ENCODE peak calls at places on chromosome 16, in four cellular contexts. M is skeletal muscle cell, J is right lobe of liver, K is PC-9. S is an unnamed sample.

GRCh38 chr16:21194771-21195301 is 16.5 kb downstream of the ZP2 start:
- DNase-seq in M (no peak), J (no peak), K (no peak), S (peak)

GRCh38 chr16:3745751-3746355 is 28.5 kb upstream of the TRAP1 start:
- DNase-seq in M (no peak), J (no peak), K (no peak), S (peak)

GRCh38 chr16:56985288-56985961 is 3.9 kb upstream of the NLRC5 start:
- DNase-seq in M (peak), J (no peak), K (peak), S (peak)

GRCh38 chr16:11329080-11329491 is 16.2 kb upstream of the RMI2 start:
- DNase-seq in M (no peak), J (no peak), K (no peak), S (no peak)

GRCh38 chr16:58118801-58119508 is 10.2 kb downstream of the CFAP20 start:
- DNase-seq in M (no peak), J (no peak), K (no peak), S (no peak)

GRCh38 chr16:3651461-3652372 is 2.8 kb upstream of the DNASE1 start:
- DNase-seq in M (no peak), J (no peak), K (no peak), S (no peak)

GRCh38 chr16:59385953-59386352 is 651.8 kb upstream of the GOT2 start:
- DNase-seq in M (peak), J (no peak), K (no peak), S (peak)

GRCh38 chr16:11051430-11052079 is 107.2 kb downstream of the CLEC16A start:
- DNase-seq in M (no peak), J (no peak), K (no peak), S (no peak)

GRCh38 chr16:75948441-75948840 is 222.2 kb upstream of the CPHXL start:
- DNase-seq in M (no peak), J (no peak), K (no peak), S (no peak)

GRCh38 chr16:65489531-65490023 is 367.7 kb upstream of the CDH11 start:
- DNase-seq in M (no peak), J (no peak), K (no peak), S (no peak)

GRCh38 chr16:72956124-72957064 is 91.5 kb downstream of the ZFHX3 start:
- DNase-seq in M (no peak), J (peak), K (no peak), S (no peak)

GRCh38 chr16:62638324-62638911 is 602.2 kb upstream of the CDH8 start:
- DNase-seq in M (no peak), J (no peak), K (no peak), S (no peak)

GRCh38 chr16:22386976-22387375 is 12.6 kb upstream of the CDR2 start:
- DNase-seq in M (peak), J (no peak), K (peak), S (peak)

GRCh38 chr16:89020925-89021595 is 44.1 kb upstream of the CBFA2T3 start:
- DNase-seq in M (no peak), J (peak), K (no peak), S (no peak)

GRCh38 chr16:57384248-57385070 is 12.2 kb downstream of the CX3CL1 start:
- DNase-seq in M (no peak), J (no peak), K (no peak), S (no peak)

GRCh38 chr16:57976331-57976796 is 5.4 kb upstream of the CNGB1 start:
- DNase-seq in M (no peak), J (no peak), K (peak), S (peak)

GRCh38 chr16:52383071-52383470 is 163.9 kb downstream of the TOX3 start:
- DNase-seq in M (no peak), J (no peak), K (no peak), S (no peak)

GRCh38 chr16:48188449-48189102 is 32.8 kb upstream of the ABCC12 start:
- DNase-seq in M (no peak), J (no peak), K (no peak), S (no peak)

GRCh38 chr16:87924937-87925670 is 11.2 kb downstream of the CA5A start:
- DNase-seq in M (no peak), J (no peak), K (peak), S (no peak)

GRCh38 chr16:11609474-11610120 is 22.9 kb upstream of the LITAF start:
- DNase-seq in M (no peak), J (no peak), K (peak), S (no peak)

GRCh38 chr16:57883953-57884654 is 81.8 kb upstream of the KIFC3 start:
- DNase-seq in M (no peak), J (no peak), K (no peak), S (no peak)

GRCh38 chr16:58020628-58021521 is 4.7 kb upstream of the MMP15 start:
- DNase-seq in M (no peak), J (peak), K (no peak), S (peak)

GRCh38 chr16:21088143-21088542 is 62.5 kb downstream of the DNAH3 start:
- DNase-seq in M (no peak), J (no peak), K (no peak), S (no peak)

GRCh38 chr16:66263973-66264310 is 102.5 kb upstream of the CDH5 start:
- DNase-seq in M (no peak), J (no peak), K (no peak), S (no peak)

GRCh38 chr16:27503662-27504061 is 46.1 kb downstream of the GTF3C1 start:
- DNase-seq in M (no peak), J (no peak), K (no peak), S (no peak)

GRCh38 chr16:78715673-78716072 is 616.2 kb downstream of the WWOX start:
- DNase-seq in M (no peak), J (no peak), K (no peak), S (no peak)

DNA sequence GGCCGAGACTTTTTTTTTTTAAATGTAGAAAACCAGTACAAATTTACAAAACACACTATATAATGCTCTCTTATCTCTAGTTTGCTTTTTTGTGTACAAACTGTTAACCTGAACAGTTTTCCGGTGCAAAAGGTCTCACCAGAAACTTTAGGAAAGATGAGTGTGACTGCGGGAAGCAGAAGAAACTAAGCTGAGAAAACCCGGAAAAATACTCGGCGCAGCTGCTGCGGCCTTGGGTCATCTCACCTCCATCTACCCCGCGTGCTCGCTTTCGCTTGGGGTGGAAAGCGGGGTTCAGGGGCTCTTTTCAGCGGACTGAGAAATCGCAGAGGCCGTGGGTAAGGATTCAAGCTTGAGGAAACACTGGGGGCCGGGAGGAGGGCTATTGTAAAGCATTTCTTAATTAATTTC is 1.8 kb downstream of the SALL1 start:
- DNase-seq in M (no peak), J (no peak), K (no peak), S (no peak)
- H3K4me3 ChIP-seq in M (peak), J (peak), K (no peak), S (peak)

GRCh38 chr16:71288570-71288889 is 672 bp downstream of the CMTR2 start:
- DNase-seq in M (no peak), J (no peak), K (peak), S (peak)

GRCh38 chr16:71287454-71287853 is 1.7 kb downstream of the CMTR2 start:
- DNase-seq in M (no peak), J (no peak), K (no peak), S (no peak)

GRCh38 chr16:71287903-71288302 is 1.3 kb downstream of the CMTR2 start:
- DNase-seq in M (no peak), J (no peak), K (peak), S (no peak)

GRCh38 chr16:71289732-71290062 is 495 bp upstream of the CMTR2 start:
- DNase-seq in M (no peak), J (no peak), K (no peak), S (no peak)

DNA sequence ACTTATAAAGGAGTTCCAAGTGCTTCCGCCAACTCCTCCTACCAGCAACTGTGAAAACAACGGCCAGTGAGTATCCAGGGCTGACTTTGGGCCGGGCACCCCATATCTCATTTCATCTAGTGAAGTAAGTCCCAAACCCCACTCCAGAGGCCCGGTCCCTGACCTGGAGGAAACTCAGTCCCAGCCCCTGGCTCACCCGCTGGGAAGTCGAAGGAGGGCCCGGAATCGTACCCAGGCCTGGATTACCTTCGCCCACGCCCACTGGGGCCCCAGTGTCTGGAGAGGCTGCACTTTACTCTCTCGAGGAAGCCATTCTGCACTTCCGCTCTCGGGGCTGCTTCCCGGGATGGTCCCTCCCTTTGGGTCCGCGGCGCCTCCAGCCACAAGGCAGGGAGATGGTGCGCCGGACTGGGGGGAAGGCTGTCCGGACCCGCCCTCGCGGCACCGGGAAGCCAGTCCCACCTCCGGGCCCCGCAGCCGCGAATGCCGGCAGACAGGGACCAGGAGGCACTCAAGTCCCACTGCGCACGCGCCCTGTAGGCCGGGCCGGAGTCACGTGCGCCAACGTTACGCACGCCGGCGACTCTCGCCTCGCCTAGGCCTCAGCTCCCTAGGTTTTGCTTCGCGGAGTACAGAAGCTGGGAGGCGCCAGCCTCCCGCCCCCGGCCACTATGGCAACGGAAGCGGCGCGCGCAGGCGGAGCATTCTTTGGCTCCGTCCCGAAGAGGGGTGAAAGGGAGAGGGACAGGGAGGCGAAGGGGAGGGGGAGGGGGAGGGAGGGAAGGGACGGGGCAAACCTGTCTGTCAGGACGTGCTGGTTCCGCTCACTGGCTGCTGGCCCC is at the start of gene CMTR2:
- DNase-seq in M (peak), J (peak), K (peak), S (peak)
- H3K4me3 ChIP-seq in M (peak), J (peak), K (peak), S (peak)

DNA sequence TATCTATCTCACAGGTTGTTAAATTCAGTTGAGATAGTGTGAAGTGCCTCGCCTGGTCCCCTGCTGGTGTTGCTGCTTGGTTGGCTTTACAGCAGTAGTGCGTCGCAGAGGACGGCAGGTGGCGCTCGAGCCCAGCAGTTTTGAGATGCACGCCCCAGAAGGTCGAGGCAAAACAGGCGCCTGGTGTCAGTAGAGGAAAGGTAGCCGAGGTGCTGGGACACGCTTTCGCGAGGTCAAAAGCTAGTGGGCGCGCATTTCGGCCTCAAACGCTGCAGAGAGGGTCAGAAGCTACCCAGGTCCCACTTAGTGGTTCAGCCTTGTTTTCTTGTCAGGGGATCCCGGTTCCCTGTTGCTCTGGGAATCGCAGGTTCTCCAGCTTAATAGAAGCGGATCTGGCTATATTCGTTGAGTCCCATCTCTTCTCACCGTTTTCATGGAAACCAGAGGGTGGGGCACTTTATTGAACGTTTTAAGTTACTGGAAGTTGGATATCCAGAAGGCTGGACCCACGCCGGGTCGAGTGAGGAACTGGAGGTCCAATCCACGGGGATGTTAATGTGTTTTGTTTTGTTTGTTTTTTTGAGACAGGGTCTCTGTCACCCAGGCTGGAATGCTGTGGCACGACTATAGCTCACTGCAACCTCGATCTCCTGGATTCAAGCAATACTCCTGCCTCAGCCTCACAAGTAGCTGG is 10.3 kb upstream of the ZFP90 start:
- DNase-seq in M (peak), J (peak), K (peak), S (peak)
- H3K4me3 ChIP-seq in M (peak), J (no peak), K (no peak), S (no peak)

DNA sequence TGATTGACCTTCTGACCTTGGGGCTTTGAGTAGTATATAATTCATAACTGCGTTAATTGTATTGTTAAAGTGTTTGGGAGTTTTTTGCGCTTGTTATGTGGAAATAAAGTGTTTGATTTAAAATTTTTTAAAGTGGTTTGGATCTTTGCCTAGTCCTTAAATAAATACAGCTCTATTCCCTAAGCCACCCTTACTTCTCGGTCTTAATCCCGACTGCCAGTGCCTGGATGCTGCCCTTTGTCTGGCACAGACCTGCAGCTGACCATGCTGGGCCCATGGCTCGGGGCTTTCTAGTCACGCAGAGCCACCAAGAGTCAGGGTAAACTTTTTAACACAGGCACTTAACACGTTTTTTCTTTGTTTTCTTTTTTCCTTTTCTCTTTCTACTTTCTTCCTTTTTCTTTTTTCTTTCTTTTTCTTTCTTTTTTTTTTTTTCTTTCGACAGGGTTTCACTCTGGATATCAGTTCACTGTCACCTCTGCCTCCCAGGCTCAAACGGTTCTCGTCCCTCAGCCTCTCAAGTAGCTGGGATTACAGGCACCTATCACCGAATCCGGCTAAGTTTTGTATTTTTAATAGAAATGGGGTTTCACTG is 19.6 kb upstream of the SLC5A11 start:
- DNase-seq in M (no peak), J (no peak), K (no peak), S (no peak)
- H3K4me3 ChIP-seq in M (no peak), J (no peak), K (no peak), S (no peak)

DNA sequence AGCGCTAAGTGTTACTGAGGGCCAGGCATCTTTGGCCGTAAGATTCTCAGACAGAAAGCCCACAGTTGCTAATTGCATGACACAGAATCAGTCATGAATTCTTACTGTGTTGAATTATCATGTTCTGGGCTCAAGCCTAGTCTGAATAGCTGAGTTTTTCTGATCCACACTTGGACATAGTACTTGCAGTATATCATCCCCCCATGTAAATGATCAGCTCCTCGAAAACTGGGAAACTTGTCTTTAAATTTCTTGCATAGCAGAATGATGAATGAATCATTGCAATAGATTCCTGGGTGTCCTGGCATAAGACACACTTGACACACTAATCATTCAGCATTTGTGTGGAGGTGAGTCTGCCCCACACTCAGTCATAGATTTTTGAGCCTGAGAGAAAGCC is 2.2 kb downstream of the MLYCD start:
- DNase-seq in M (no peak), J (no peak), K (no peak), S (no peak)
- H3K4me3 ChIP-seq in M (no peak), J (no peak), K (no peak), S (no peak)

DNA sequence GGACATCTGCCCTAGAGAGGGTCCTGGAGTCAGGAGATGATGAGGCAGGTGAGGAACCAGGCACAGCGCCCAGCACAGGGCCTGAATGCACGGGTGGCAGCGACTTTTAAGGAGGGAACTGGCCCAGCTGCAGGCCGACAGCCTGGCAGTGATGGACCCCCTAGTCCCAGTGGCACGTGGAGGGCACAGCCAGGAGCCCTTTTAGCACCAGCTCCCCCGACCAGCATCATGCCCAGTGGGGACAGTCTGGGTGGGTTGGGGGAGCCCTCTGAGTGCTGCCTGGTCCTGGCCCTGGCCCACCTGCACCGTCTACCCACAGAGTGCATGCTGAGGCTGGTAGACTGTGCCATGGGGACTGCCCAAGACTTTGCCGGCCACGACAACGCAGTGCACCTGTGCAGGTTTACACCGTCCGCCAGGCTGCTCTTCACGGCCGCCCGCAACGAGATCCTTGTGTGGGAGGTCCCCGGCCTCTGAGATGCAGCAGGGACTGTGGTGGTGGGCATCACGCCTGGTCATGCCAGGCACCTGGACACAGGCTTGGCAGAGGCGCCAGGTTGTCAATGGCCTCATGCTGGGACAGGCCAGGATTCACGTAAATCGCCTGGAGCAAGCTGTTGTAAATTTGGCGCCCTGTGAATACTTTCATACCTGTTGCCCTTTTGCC is 686 bp upstream of the RHOT2 start:
- DNase-seq in M (no peak), J (no peak), K (no peak), S (no peak)
- H3K4me3 ChIP-seq in M (no peak), J (peak), K (no peak), S (no peak)

GRCh38 chr16:50551243-50551642 is 3.0 kb downstream of the NKD1 start:
- DNase-seq in M (no peak), J (no peak), K (no peak), S (no peak)
- H3K4me3 ChIP-seq in M (no peak), J (no peak), K (no peak), S (no peak)

GRCh38 chr16:80741716-80742115 is 62.7 kb downstream of the CDYL2 start:
- DNase-seq in M (no peak), J (no peak), K (no peak), S (no peak)

GRCh38 chr16:80742331-80742730 is 62.1 kb downstream of the CDYL2 start:
- DNase-seq in M (no peak), J (no peak), K (no peak), S (no peak)

GRCh38 chr16:80735846-80736245 is 68.6 kb downstream of the CDYL2 start:
- DNase-seq in M (no peak), J (peak), K (no peak), S (no peak)

GRCh38 chr16:80738521-80738920 is 65.9 kb downstream of the CDYL2 start:
- DNase-seq in M (no peak), J (no peak), K (no peak), S (no peak)

GRCh38 chr16:80739523-80739922 is 64.9 kb downstream of the CDYL2 start:
- DNase-seq in M (no peak), J (no peak), K (no peak), S (no peak)
- H3K4me3 ChIP-seq in M (no peak), J (no peak), K (no peak), S (no peak)